ENCODE peak calls at places on chromosomes 3 and 15, in six cellular contexts. X is neuronal stem cell; D is foreskin fibroblast; Z is M059J; Q is fibroblast of the aortic adventitia; F is CD8-positive, alpha-beta memory T cell. H is an unnamed sample.

GRCh38 chr3:194312743-194313281 is 38.3 kb downstream of the CPN2 start:
- DNase-seq in X (no peak), D (peak), Z (peak), Q (peak), F (no peak), H (no peak)

GRCh38 chr3:187750041-187750512 is 4.8 kb upstream of the BCL6 start:
- DNase-seq in X (peak), D (no peak), Z (no peak), Q (no peak), F (no peak), H (no peak)

GRCh38 chr15:40330368-40330836 is 6.9 kb downstream of the INAFM2 start:
- DNase-seq in X (no peak), D (no peak), Z (peak), Q (peak), F (no peak), H (no peak)

GRCh38 chr15:26974120-26974780 is 3.3 kb downstream of the GABRG3 start:
- DNase-seq in X (peak), D (no peak), Z (no peak), Q (peak), F (no peak), H (no peak)

GRCh38 chr3:65635661-65636060 is 403.1 kb downstream of the MAGI1 start:
- DNase-seq in X (no peak), D (no peak), Z (no peak), Q (no peak), F (no peak), H (no peak)

GRCh38 chr15:97761124-97761523 is 199.4 kb upstream of the ARRDC4 start:
- DNase-seq in X (no peak), D (no peak), Z (no peak), Q (no peak), F (no peak), H (no peak)

GRCh38 chr15:62848631-62849050 is 193.9 kb upstream of the TPM1 start:
- DNase-seq in X (no peak), D (peak), Z (peak), Q (peak), F (no peak), H (no peak)

GRCh38 chr3:112778298-112779008 is 68.2 kb downstream of the CD200R1L start:
- DNase-seq in X (no peak), D (peak), Z (peak), Q (peak), F (no peak), H (no peak)

GRCh38 chr15:74901612-74902063 is 5.0 kb downstream of the FAM219B start:
- DNase-seq in X (peak), D (peak), Z (peak), Q (peak), F (peak), H (peak)

GRCh38 chr3:46280105-46280797 is 38.0 kb downstream of the CCR3 start:
- DNase-seq in X (no peak), D (peak), Z (peak), Q (peak), F (peak), H (no peak)

GRCh38 chr3:132773071-132773619 is 50.9 kb upstream of the NPHP3 start:
- DNase-seq in X (peak), D (no peak), Z (peak), Q (no peak), F (no peak), H (no peak)

GRCh38 chr3:63912768-63913588 is 795 bp upstream of the SCAANT1 start:
- DNase-seq in X (peak), D (peak), Z (peak), Q (peak), F (peak), H (peak)

GRCh38 chr15:61444585-61444984 is 215.5 kb upstream of the RORA start:
- DNase-seq in X (no peak), D (no peak), Z (no peak), Q (no peak), F (no peak), H (no peak)

GRCh38 chr3:85360742-85361387 is 402.1 kb downstream of the CADM2 start:
- DNase-seq in X (peak), D (peak), Z (peak), Q (no peak), F (no peak), H (no peak)

GRCh38 chr3:104614564-104614963 is 752.1 kb upstream of the ALCAM start:
- DNase-seq in X (no peak), D (no peak), Z (no peak), Q (no peak), F (no peak), H (no peak)

GRCh38 chr15:39598186-39598850 is 17.4 kb downstream of the THBS1 start:
- DNase-seq in X (no peak), D (peak), Z (peak), Q (peak), F (no peak), H (no peak)

GRCh38 chr15:67839358-67839928 is 402 bp downstream of the RNU6-1 start:
- DNase-seq in X (no peak), D (no peak), Z (peak), Q (peak), F (peak), H (no peak)